ENCODE peak calls at places on chromosomes 3 and 15, in four cellular contexts. J is ovary, P is uterus, H is endothelial cell of umbilical vein. D is an unnamed sample.
A peak's percentile ranks its signal among the peaks of the same experiment; 100 is the strongest.

GRCh38 chr15:23083115-23083514 is 43.7 kb upstream of the TUBGCP5 start:
- DNase-seq in J (no peak), P (no peak), H (no peak), D (no peak)

GRCh38 chr3:176948123-176948522 is 249.2 kb downstream of the TBL1XR1 start:
- DNase-seq in H (no peak), J (no peak), P (no peak), D (no peak)

GRCh38 chr15:70104227-70104626 is 6.5 kb upstream of the TLE3 start:
- DNase-seq in J (no peak), P (no peak), H (no peak), D (peak; percentile 32)

GRCh38 chr15:76330281-76330680 is 6.3 kb upstream of the ISL2 start:
- DNase-seq in J (no peak), P (no peak), H (peak; percentile 57), D (peak; percentile 69)

GRCh38 chr15:51494411-51495314 is 127.9 kb downstream of the DMXL2 start:
- DNase-seq in P (no peak), J (no peak), H (peak; percentile 61), D (no peak)

GRCh38 chr3:56987238-56987932 is 73.1 kb upstream of the SPATA12 start:
- DNase-seq in J (no peak), H (peak; percentile 31), P (no peak), D (no peak)

GRCh38 chr3:52495777-52496602 is 852 bp downstream of the STAB1 start:
- DNase-seq in H (peak; percentile 82), J (no peak), P (no peak), D (no peak)

GRCh38 chr3:151568095-151568685 is 107.3 kb upstream of the IGSF10 start:
- DNase-seq in P (no peak), H (no peak), J (no peak), D (no peak)

GRCh38 chr3:52458770-52459540 is 3.6 kb downstream of the NISCH start:
- DNase-seq in J (no peak), P (no peak), H (no peak), D (no peak)

GRCh38 chr3:45664558-45664957 is 24.6 kb upstream of the SACM1L start:
- DNase-seq in H (no peak), P (no peak), J (no peak), D (no peak)

GRCh38 chr15:65087873-65088642 is 11.5 kb downstream of the KBTBD13 start:
- DNase-seq in P (peak; percentile 88), H (no peak), J (peak; percentile 28), D (no peak)
- H3K4me3 ChIP-seq in P (no peak overlapping the region), H (no peak overlapping the region), J (no peak overlapping the region), D (peak overlapping the region; percentile 16)

GRCh38 chr3:13408890-13409289 is 11.2 kb downstream of the NUP210 start:
- DNase-seq in H (no peak), J (no peak), P (no peak), D (no peak)

GRCh38 chr3:13407926-13408325 is 12.2 kb downstream of the NUP210 start:
- DNase-seq in H (no peak), P (no peak), J (no peak), D (no peak)

GRCh38 chr3:13405614-13406013 is 14.5 kb downstream of the NUP210 start:
- DNase-seq in J (no peak), P (no peak), H (no peak), D (no peak)

GRCh38 chr3:13406200-13406599 is 13.9 kb downstream of the NUP210 start:
- DNase-seq in H (no peak), P (no peak), J (no peak), D (no peak)

DNA sequence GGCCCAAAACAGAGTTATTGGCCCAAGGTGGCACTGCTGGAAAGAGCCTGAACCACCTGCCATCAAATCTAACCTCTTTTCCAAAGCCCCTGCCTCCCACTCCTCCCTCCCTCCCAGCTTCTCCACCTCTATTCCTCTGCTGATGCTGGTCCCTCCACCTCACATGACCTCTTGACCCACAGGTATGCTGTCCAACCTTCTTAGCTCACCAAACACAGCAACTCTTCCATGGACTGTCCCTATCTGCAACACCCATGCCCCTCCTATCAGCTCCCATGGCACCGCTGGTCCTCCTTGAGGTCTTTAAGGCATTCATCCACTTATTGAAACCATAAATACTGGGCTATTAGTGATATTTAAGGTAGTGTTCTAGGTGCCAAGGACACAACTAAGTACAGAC is 12.6 kb downstream of the NUP210 start:
- DNase-seq in H (no peak), P (no peak), J (no peak), D (no peak)
- TF ChIP-seq POLR2A in H (no peak), P (no peak), J (no peak), D (no peak)

GRCh38 chr3:184850201-184850600 is 38.2 kb downstream of the VPS8 start:
- DNase-seq in J (no peak), H (no peak), P (no peak), D (no peak)

GRCh38 chr3:184848934-184849333 is 37.0 kb downstream of the VPS8 start:
- DNase-seq in H (no peak), J (no peak), P (no peak), D (no peak)

GRCh38 chr3:184842433-184842832 is 30.5 kb downstream of the VPS8 start:
- DNase-seq in P (no peak), H (no peak), J (no peak), D (no peak)

GRCh38 chr3:184846500-184846899 is 34.5 kb downstream of the VPS8 start:
- DNase-seq in H (no peak), P (no peak), J (no peak), D (no peak)

GRCh38 chr3:184845819-184846218 is 33.9 kb downstream of the VPS8 start:
- DNase-seq in P (no peak), J (no peak), H (no peak), D (no peak)
- H3K4me3 ChIP-seq in P (no peak overlapping the region), J (no peak overlapping the region), H (no peak overlapping the region), D (no peak overlapping the region)

DNA sequence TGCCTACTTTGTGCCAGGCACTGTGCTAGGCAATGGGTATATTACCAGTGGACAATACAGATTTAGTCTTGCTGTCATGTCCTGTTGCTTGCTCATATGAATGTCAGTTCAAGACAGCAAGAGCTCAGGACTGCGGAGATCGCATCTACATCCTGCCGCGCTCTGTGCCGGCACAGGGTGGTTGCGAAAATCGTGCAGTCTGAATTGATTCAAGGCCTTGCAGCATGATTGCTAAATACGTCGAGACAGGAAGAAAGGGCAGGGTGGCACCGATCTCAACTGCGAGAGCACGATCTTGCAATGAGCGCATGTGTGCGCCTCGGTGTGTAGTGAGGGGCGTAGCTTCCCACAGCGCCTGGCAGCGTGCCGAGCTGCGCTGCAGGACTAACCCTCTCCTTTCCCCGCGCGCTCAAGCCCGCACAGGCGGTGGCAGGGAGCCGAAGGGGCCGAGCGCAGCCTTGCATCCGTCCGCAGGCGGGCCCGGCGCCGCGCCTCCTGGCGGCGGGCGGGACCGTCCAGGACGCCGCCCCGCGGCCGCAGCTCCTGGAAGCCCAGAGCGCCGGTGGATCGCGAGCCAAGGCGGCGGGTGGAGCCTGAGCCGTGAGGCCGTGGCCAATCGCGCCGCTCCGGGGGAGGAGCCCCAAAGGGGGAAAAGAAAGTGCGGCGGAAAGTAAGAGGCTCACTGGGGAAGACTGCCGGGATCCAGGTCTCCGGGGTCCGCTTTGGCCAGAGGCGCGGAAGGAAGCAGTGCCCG is at the start of gene IL1RAP:
- DNase-seq in P (peak; percentile 92), H (peak; percentile 91), J (peak; percentile 89), D (peak; percentile 95)
- TF ChIP-seq POLR2A in P (peak; percentile 79), H (no peak), J (no peak), D (peak; percentile 71)

GRCh38 chr3:185760550-185760949 is 64.3 kb downstream of the IGF2BP2 start:
- DNase-seq in P (no peak), H (peak; percentile 37), J (no peak), D (no peak)

GRCh38 chr3:185764168-185764988 is 60.5 kb downstream of the IGF2BP2 start:
- DNase-seq in J (no peak), H (peak; percentile 65), P (no peak), D (no peak)

GRCh38 chr3:185766645-185767323 is 58.1 kb downstream of the IGF2BP2 start:
- DNase-seq in J (no peak), P (no peak), H (no peak), D (no peak)

GRCh38 chr3:185760091-185760490 is 64.8 kb downstream of the IGF2BP2 start:
- DNase-seq in J (no peak), P (no peak), H (no peak), D (no peak)

DNA sequence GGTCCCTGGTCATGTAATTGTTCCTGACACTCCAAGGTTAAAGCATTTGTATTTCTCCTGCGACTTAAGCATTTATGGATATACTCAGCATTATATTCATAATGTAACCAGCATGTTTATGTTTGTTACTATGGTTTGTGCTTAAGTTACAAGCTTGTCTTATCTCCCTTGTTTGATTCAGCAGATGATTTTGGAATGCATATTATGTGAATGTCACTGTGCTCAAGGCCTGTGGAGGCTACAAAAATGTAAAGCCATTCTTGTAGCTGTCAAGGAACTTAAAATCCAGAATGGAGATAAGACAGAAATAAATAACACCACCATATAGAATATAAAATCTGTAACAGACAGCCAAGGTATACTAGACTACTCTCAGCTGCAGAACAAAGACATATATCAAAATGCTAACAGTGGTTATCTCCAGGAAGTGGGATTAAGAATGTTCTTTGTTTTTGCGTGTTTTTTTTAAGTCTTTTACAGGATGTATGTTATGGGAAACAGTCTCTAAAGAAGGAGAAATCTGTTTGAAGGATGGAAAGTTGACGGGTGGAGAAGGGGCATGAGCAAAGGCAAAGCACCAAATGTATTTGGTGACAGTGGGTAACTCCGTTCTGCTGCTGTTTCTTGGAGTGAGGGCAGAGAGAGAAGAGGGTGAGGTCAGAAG is 61.4 kb downstream of the IGF2BP2 start:
- DNase-seq in J (no peak), P (no peak), H (peak; percentile 83), D (no peak)
- H3K4me3 ChIP-seq in J (no peak overlapping the region), P (no peak overlapping the region), H (peak overlapping the region; percentile 26), D (no peak overlapping the region)

DNA sequence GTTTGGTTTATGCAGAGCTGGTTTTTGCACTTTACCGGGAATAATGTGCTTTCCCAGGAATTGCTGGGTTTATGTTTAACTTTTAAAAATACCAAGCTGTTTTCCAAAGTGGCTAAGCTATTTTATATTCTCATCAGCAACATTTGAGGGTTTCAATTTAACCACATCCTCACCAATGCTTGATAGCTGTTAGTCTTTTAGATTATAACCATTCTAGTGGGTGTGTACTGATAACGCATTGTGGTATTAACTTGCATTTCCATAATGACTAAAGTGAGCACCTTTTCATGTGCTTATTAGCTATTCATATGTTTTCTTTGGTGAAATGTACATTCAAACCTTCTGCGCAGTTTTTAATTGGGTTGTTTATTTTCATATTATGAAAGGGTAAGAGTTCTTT is 71.6 kb downstream of the KY start:
- DNase-seq in H (no peak), J (no peak), P (no peak), D (no peak)
- TF ChIP-seq POLR2A in H (no peak), J (no peak), P (no peak), D (no peak)

GRCh38 chr3:184184546-184185234 is 1.3 kb upstream of the ABCF3 start:
- DNase-seq in J (no peak), P (no peak), H (no peak), D (no peak)
- H3K4me3 ChIP-seq in J (no peak overlapping the region), P (no peak overlapping the region), H (no peak overlapping the region), D (no peak overlapping the region)

DNA sequence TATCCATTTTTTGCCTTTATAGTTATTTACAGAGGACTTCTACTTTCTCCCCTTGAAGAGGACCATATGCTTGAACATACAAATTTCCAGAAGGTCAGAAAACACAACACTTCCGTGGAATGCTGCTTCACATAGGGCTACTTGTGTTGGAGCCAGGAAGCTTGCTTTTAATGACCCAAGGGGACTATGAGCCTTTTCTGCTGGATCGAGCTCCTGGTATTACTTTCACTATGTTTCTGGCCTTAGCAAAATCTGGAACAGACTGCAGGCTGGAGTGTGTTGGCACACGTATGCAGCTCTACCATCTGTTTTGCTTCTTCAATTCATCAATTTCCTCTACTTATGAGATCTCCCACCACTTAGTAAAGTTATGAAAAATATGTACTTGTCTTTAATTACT is 69.3 kb upstream of the CBLB start:
- DNase-seq in H (no peak), P (no peak), J (no peak), D (no peak)
- TF ChIP-seq POLR2A in H (no peak), P (no peak), J (no peak), D (no peak)

D was measured in Peyer's patch.